ENCODE peak calls at places on chromosome 14, in seven cellular contexts. One of them, this sample, is unnamed.

GRCh38 chr14:78405071-78405856 is 235.1 kb downstream of the NRXN3 start:
- DNase-seq in KBM-7: no peak
- DNase-seq in GM23338: no peak
- DNase-seq in activated T-cell treated with anti-CD3 and anti-CD28 coated beads, Interleukin-2, amount 50 U/mL, for 48 hours: no peak
- DNase-seq in stimulated activated CD4-positive, alpha-beta T cell treated with anti-CD3 and anti-CD28 coated beads, Interleukin-1b, Interleukin-23, amount 100 ng/mL, for 1 hour: no peak
- DNase-seq in bronchial epithelial cell: no peak
- DNase-seq in Caki2: no peak
- DNase-seq in this sample: no peak

GRCh38 chr14:104130974-104131651 is 7.3 kb upstream of the KIF26A start:
- DNase-seq in KBM-7: peak
- DNase-seq in GM23338: peak
- DNase-seq in activated T-cell treated with anti-CD3 and anti-CD28 coated beads, Interleukin-2, amount 50 U/mL, for 48 hours: no peak
- DNase-seq in stimulated activated CD4-positive, alpha-beta T cell treated with anti-CD3 and anti-CD28 coated beads, Interleukin-1b, Interleukin-23, amount 100 ng/mL, for 1 hour: no peak
- DNase-seq in bronchial epithelial cell: peak
- DNase-seq in Caki2: peak
- DNase-seq in this sample: peak

GRCh38 chr14:25132734-25133422 is 82.9 kb upstream of the STXBP6 start:
- DNase-seq in KBM-7: peak
- DNase-seq in GM23338: peak
- DNase-seq in activated T-cell treated with anti-CD3 and anti-CD28 coated beads, Interleukin-2, amount 50 U/mL, for 48 hours: peak
- DNase-seq in stimulated activated CD4-positive, alpha-beta T cell treated with anti-CD3 and anti-CD28 coated beads, Interleukin-1b, Interleukin-23, amount 100 ng/mL, for 1 hour: no peak
- DNase-seq in bronchial epithelial cell: peak
- DNase-seq in Caki2: peak
- DNase-seq in this sample: peak

GRCh38 chr14:76644875-76645518 is 116.3 kb upstream of the VASH1 start:
- DNase-seq in KBM-7: peak
- DNase-seq in GM23338: peak
- DNase-seq in activated T-cell treated with anti-CD3 and anti-CD28 coated beads, Interleukin-2, amount 50 U/mL, for 48 hours: peak
- DNase-seq in stimulated activated CD4-positive, alpha-beta T cell treated with anti-CD3 and anti-CD28 coated beads, Interleukin-1b, Interleukin-23, amount 100 ng/mL, for 1 hour: no peak
- DNase-seq in bronchial epithelial cell: peak
- DNase-seq in Caki2: peak
- DNase-seq in this sample: no peak

GRCh38 chr14:36738269-36738668 is 76.6 kb downstream of the PAX9 start:
- DNase-seq in KBM-7: no peak
- DNase-seq in GM23338: no peak
- DNase-seq in activated T-cell treated with anti-CD3 and anti-CD28 coated beads, Interleukin-2, amount 50 U/mL, for 48 hours: no peak
- DNase-seq in stimulated activated CD4-positive, alpha-beta T cell treated with anti-CD3 and anti-CD28 coated beads, Interleukin-1b, Interleukin-23, amount 100 ng/mL, for 1 hour: no peak
- DNase-seq in bronchial epithelial cell: no peak
- DNase-seq in Caki2: no peak
- DNase-seq in this sample: no peak

GRCh38 chr14:83483063-83483462 is 1949.4 kb upstream of the SEL1L start:
- DNase-seq in KBM-7: no peak
- DNase-seq in GM23338: no peak
- DNase-seq in activated T-cell treated with anti-CD3 and anti-CD28 coated beads, Interleukin-2, amount 50 U/mL, for 48 hours: no peak
- DNase-seq in stimulated activated CD4-positive, alpha-beta T cell treated with anti-CD3 and anti-CD28 coated beads, Interleukin-1b, Interleukin-23, amount 100 ng/mL, for 1 hour: no peak
- DNase-seq in bronchial epithelial cell: peak
- DNase-seq in Caki2: no peak
- DNase-seq in this sample: no peak

GRCh38 chr14:37061697-37062096 is 110.7 kb downstream of the SLC25A21 start:
- DNase-seq in KBM-7: no peak
- DNase-seq in GM23338: no peak
- DNase-seq in activated T-cell treated with anti-CD3 and anti-CD28 coated beads, Interleukin-2, amount 50 U/mL, for 48 hours: no peak
- DNase-seq in stimulated activated CD4-positive, alpha-beta T cell treated with anti-CD3 and anti-CD28 coated beads, Interleukin-1b, Interleukin-23, amount 100 ng/mL, for 1 hour: no peak
- DNase-seq in bronchial epithelial cell: no peak
- DNase-seq in Caki2: no peak
- DNase-seq in this sample: no peak

GRCh38 chr14:42110167-42110566 is 503.5 kb downstream of the LRFN5 start:
- DNase-seq in KBM-7: peak
- DNase-seq in GM23338: peak
- DNase-seq in activated T-cell treated with anti-CD3 and anti-CD28 coated beads, Interleukin-2, amount 50 U/mL, for 48 hours: no peak
- DNase-seq in stimulated activated CD4-positive, alpha-beta T cell treated with anti-CD3 and anti-CD28 coated beads, Interleukin-1b, Interleukin-23, amount 100 ng/mL, for 1 hour: no peak
- DNase-seq in bronchial epithelial cell: peak
- DNase-seq in Caki2: peak
- DNase-seq in this sample: no peak

GRCh38 chr14:33705521-33705920 is 245.4 kb downstream of the EGLN3 start:
- DNase-seq in KBM-7: no peak
- DNase-seq in GM23338: no peak
- DNase-seq in activated T-cell treated with anti-CD3 and anti-CD28 coated beads, Interleukin-2, amount 50 U/mL, for 48 hours: no peak
- DNase-seq in stimulated activated CD4-positive, alpha-beta T cell treated with anti-CD3 and anti-CD28 coated beads, Interleukin-1b, Interleukin-23, amount 100 ng/mL, for 1 hour: no peak
- DNase-seq in bronchial epithelial cell: no peak
- DNase-seq in Caki2: no peak
- DNase-seq in this sample: no peak

GRCh38 chr14:76050797-76051392 is 65.3 kb downstream of the IFT43 start:
- DNase-seq in KBM-7: peak
- DNase-seq in GM23338: peak
- DNase-seq in activated T-cell treated with anti-CD3 and anti-CD28 coated beads, Interleukin-2, amount 50 U/mL, for 48 hours: peak
- DNase-seq in stimulated activated CD4-positive, alpha-beta T cell treated with anti-CD3 and anti-CD28 coated beads, Interleukin-1b, Interleukin-23, amount 100 ng/mL, for 1 hour: peak
- DNase-seq in bronchial epithelial cell: peak
- DNase-seq in Caki2: peak
- DNase-seq in this sample: no peak

GRCh38 chr14:77092676-77093075 is 5.4 kb upstream of the CIPC start:
- DNase-seq in KBM-7: no peak
- DNase-seq in GM23338: no peak
- DNase-seq in activated T-cell treated with anti-CD3 and anti-CD28 coated beads, Interleukin-2, amount 50 U/mL, for 48 hours: no peak
- DNase-seq in stimulated activated CD4-positive, alpha-beta T cell treated with anti-CD3 and anti-CD28 coated beads, Interleukin-1b, Interleukin-23, amount 100 ng/mL, for 1 hour: no peak
- DNase-seq in bronchial epithelial cell: no peak
- DNase-seq in Caki2: no peak
- DNase-seq in this sample: no peak

GRCh38 chr14:58298477-58298879 is at the start of gene ARID4A:
- DNase-seq in KBM-7: no peak
- DNase-seq in GM23338: no peak
- DNase-seq in activated T-cell treated with anti-CD3 and anti-CD28 coated beads, Interleukin-2, amount 50 U/mL, for 48 hours: peak
- DNase-seq in stimulated activated CD4-positive, alpha-beta T cell treated with anti-CD3 and anti-CD28 coated beads, Interleukin-1b, Interleukin-23, amount 100 ng/mL, for 1 hour: no peak
- DNase-seq in bronchial epithelial cell: no peak
- DNase-seq in Caki2: no peak
- DNase-seq in this sample: peak

GRCh38 chr14:64763801-64764511 is 59.7 kb downstream of the PLEKHG3 start:
- DNase-seq in KBM-7: peak
- DNase-seq in GM23338: peak
- DNase-seq in activated T-cell treated with anti-CD3 and anti-CD28 coated beads, Interleukin-2, amount 50 U/mL, for 48 hours: peak
- DNase-seq in stimulated activated CD4-positive, alpha-beta T cell treated with anti-CD3 and anti-CD28 coated beads, Interleukin-1b, Interleukin-23, amount 100 ng/mL, for 1 hour: no peak
- DNase-seq in bronchial epithelial cell: no peak
- DNase-seq in Caki2: no peak
- DNase-seq in this sample: no peak

GRCh38 chr14:32330356-32331226 is 1.5 kb downstream of the AKAP6 start:
- DNase-seq in KBM-7: no peak
- DNase-seq in GM23338: no peak
- DNase-seq in activated T-cell treated with anti-CD3 and anti-CD28 coated beads, Interleukin-2, amount 50 U/mL, for 48 hours: no peak
- DNase-seq in stimulated activated CD4-positive, alpha-beta T cell treated with anti-CD3 and anti-CD28 coated beads, Interleukin-1b, Interleukin-23, amount 100 ng/mL, for 1 hour: no peak
- DNase-seq in bronchial epithelial cell: no peak
- DNase-seq in Caki2: no peak
- DNase-seq in this sample: no peak

This sample was measured in breast epithelium.